ENCODE peak calls at places on chromosomes 2 and 18, in four cellular contexts. A, N, S and U are unnamed samples.

GRCh38 chr2:94759211-94759610 is 112.0 kb upstream of the TEKT4 start:
- DNase-seq in A (peak), N (no peak), S (no peak), U (peak)

GRCh38 chr2:66481100-66481549 is 46.2 kb downstream of the MEIS1 start:
- DNase-seq in A (peak), N (peak), S (no peak), U (no peak)

GRCh38 chr2:37357461-37358008 is 13.1 kb downstream of the QPCT start:
- DNase-seq in A (no peak), N (no peak), S (no peak), U (no peak)

GRCh38 chr18:76545433-76546281 is 50.6 kb upstream of the ZNF516 start:
- DNase-seq in A (no peak), N (no peak), S (no peak), U (no peak)

GRCh38 chr2:154758871-154759270 is 60.4 kb downstream of the KCNJ3 start:
- DNase-seq in A (no peak), N (no peak), S (no peak), U (no peak)

GRCh38 chr2:80222644-80223043 is 81.9 kb downstream of the LRRTM1 start:
- DNase-seq in A (no peak), N (no peak), S (no peak), U (no peak)

GRCh38 chr18:21914739-21915319 is 174.2 kb downstream of the MIB1 start:
- DNase-seq in A (peak), N (peak), S (peak), U (peak)

GRCh38 chr2:200324362-200324761 is 17.9 kb downstream of the SPATS2L start:
- DNase-seq in A (no peak), N (no peak), S (no peak), U (no peak)

GRCh38 chr2:167404896-167405295 is 516.6 kb downstream of the XIRP2 start:
- DNase-seq in A (no peak), N (no peak), S (no peak), U (no peak)

GRCh38 chr18:12470382-12471090 is 62.8 kb downstream of the PRELID3A start:
- DNase-seq in A (no peak), N (peak), S (no peak), U (no peak)

GRCh38 chr18:31657823-31658669 is 26.3 kb downstream of the B4GALT6 start:
- DNase-seq in A (no peak), N (no peak), S (no peak), U (no peak)

GRCh38 chr2:168029071-168029470 is 218.3 kb downstream of the STK39 start:
- DNase-seq in A (no peak), N (no peak), S (no peak), U (no peak)

GRCh38 chr2:168210898-168211570 is 36.4 kb downstream of the STK39 start:
- DNase-seq in A (no peak), N (no peak), S (no peak), U (no peak)

GRCh38 chr18:59631583-59632181 is 65.5 kb downstream of the CCBE1 start:
- DNase-seq in A (peak), N (no peak), S (peak), U (no peak)

GRCh38 chr2:26610504-26611335 is 30.4 kb downstream of the CIB4 start:
- DNase-seq in A (no peak), N (no peak), S (no peak), U (no peak)

GRCh38 chr18:50356036-50356945 is 18.6 kb upstream of the SKA1 start:
- DNase-seq in A (no peak), N (peak), S (no peak), U (no peak)

GRCh38 chr2:31397099-31397498 is 17.4 kb downstream of the XDH start:
- DNase-seq in A (no peak), N (no peak), S (no peak), U (no peak)

GRCh38 chr18:887716-888115 is 17.0 kb upstream of the ADCYAP1 start:
- DNase-seq in A (no peak), N (no peak), S (no peak), U (no peak)

GRCh38 chr18:28124239-28125029 is 52.5 kb downstream of the CDH2 start:
- DNase-seq in A (no peak), N (no peak), S (no peak), U (no peak)

GRCh38 chr2:241161646-241162281 is 11.5 kb downstream of the PPP1R7 start:
- DNase-seq in A (no peak), N (peak), S (no peak), U (peak)

GRCh38 chr2:9263388-9263787 is 56.8 kb downstream of the ASAP2 start:
- DNase-seq in A (no peak), N (no peak), S (no peak), U (no peak)

GRCh38 chr18:7904529-7904928 is 337.4 kb downstream of the PTPRM start:
- DNase-seq in A (no peak), N (no peak), S (no peak), U (no peak)

GRCh38 chr2:240785424-240786335 is 34.3 kb downstream of the KIF1A start:
- DNase-seq in A (no peak), N (no peak), S (no peak), U (no peak)

DNA sequence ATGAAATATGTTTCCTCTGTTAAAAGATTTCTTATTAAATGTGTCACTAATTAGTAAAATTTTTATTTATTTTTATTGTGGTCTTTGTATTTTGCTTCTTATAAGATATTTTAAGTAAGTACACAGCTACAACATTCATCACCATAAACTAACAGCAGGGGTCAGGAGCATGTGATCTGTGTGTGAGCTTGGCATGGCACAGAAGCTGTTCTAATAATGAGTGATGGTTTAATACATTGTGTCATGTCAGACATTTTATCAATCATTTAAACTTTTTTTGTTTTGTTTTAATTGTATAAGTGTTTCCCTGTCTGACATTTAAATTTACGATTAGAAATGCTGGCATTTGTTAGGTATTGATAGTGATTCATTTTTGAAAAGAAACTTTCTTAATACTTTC is 585.4 kb downstream of the DSC3 start:
- DNase-seq in A (no peak), N (no peak), S (no peak), U (no peak)
- TF ChIP-seq CTCF in A (no peak), N (no peak), S (no peak), U (no peak)

GRCh38 chr2:58871469-58872142 is 630.5 kb upstream of the FANCL start:
- DNase-seq in A (no peak), N (no peak), S (no peak), U (no peak)
- TF ChIP-seq CTCF in A (peak), N (no peak), S (peak), U (no peak)

GRCh38 chr2:62281661-62282060 is 85.7 kb downstream of the B3GNT2 start:
- DNase-seq in A (no peak), N (no peak), S (no peak), U (no peak)

GRCh38 chr2:62286089-62286785 is 90.3 kb downstream of the B3GNT2 start:
- DNase-seq in A (no peak), N (no peak), S (no peak), U (no peak)

GRCh38 chr2:62284980-62285379 is 89.1 kb downstream of the B3GNT2 start:
- DNase-seq in A (no peak), N (no peak), S (no peak), U (no peak)

GRCh38 chr2:62283147-62283546 is 87.2 kb downstream of the B3GNT2 start:
- DNase-seq in A (no peak), N (no peak), S (no peak), U (no peak)

GRCh38 chr2:62284471-62284870 is 88.6 kb downstream of the B3GNT2 start:
- DNase-seq in A (no peak), N (no peak), S (no peak), U (no peak)
- TF ChIP-seq CTCF in A (no peak), N (no peak), S (no peak), U (no peak)

GRCh38 chr2:44895061-44895460 is 46.4 kb upstream of the SIX3 start:
- DNase-seq in A (no peak), N (no peak), S (no peak), U (no peak)
- TF ChIP-seq CTCF in A (no peak), N (no peak), S (no peak), U (no peak)

GRCh38 chr2:32553829-32554432 is 73.9 kb upstream of the TTC27 start:
- DNase-seq in A (no peak), N (no peak), S (no peak), U (no peak)
- TF ChIP-seq CTCF in A (peak), N (peak), S (peak), U (peak)

GRCh38 chr2:127479219-127479825 is 47.0 kb downstream of the IWS1 start:
- DNase-seq in A (no peak), N (no peak), S (no peak), U (no peak)
- TF ChIP-seq CTCF in A (peak), N (peak), S (peak), U (peak)

GRCh38 chr2:227000123-227000522 is 163.9 kb downstream of the COL4A4 start:
- DNase-seq in A (no peak), N (no peak), S (no peak), U (no peak)

GRCh38 chr2:227006189-227006897 is 157.7 kb downstream of the COL4A4 start:
- DNase-seq in A (no peak), N (no peak), S (no peak), U (no peak)

GRCh38 chr2:226999676-227000075 is 163.8 kb downstream of the RHBDD1 start:
- DNase-seq in A (no peak), N (no peak), S (no peak), U (no peak)

GRCh38 chr2:227007940-227008339 is 156.1 kb downstream of the COL4A4 start:
- DNase-seq in A (no peak), N (no peak), S (no peak), U (no peak)

GRCh38 chr2:227004482-227004881 is 159.5 kb downstream of the COL4A4 start:
- DNase-seq in A (no peak), N (no peak), S (no peak), U (no peak)
- TF ChIP-seq CTCF in A (no peak), N (no peak), S (no peak), U (no peak)

DNA sequence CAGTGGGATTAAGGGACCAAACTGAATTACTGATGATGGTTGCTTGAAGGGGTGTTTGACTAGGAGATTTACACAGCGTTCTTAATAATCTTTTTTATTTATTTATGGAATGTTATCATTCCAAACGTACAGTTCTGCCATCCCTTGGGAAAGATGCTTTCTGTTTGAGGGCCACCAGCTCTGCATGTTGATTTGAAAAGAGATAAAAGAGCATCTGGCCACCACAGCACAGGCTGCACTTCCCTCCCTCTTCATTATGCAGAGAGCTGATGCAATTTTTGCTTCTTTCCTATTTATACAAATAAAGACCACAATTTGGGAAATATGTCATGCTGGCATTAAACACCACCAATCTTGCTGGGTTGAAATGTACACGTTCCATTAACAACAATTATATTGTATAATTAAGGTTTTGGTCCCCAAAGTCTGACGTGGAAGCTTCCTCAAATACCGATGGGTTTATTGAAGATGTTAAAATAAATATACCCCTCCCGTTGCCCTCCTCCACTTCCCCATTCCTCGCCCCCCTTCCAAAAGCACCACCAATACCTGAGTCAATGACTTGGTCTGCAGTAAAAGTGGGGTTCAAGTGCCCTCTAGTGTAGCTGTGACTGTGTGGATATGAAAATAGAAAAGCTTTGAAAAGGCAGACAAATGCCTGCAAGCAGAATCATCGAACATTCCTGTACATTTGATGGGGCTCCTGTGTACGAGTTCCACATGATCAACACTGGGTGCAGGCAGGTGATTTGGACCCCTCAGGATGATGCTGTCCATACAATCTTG is 211.9 kb downstream of the HRH4 start:
- DNase-seq in A (no peak), N (no peak), S (no peak), U (no peak)
- TF ChIP-seq CTCF in A (no peak), N (no peak), S (no peak), U (no peak)